ENCODE peak calls at places on chromosomes 13 and 19, in four cellular contexts. U, V, N and B are unnamed samples. For H3K36me3 and H3K4me1, the result is how much of the 10 kb centered on the place peaks cover.

GRCh38 chr13:82847595-82847994 is 1034.7 kb downstream of the SLITRK1 start:
- DNase-seq in U (peak), V (no peak), N (no peak), B (no peak)

GRCh38 chr13:112248406-112248760 is 127.8 kb upstream of the SPACA7 start:
- DNase-seq in V (no peak), U (no peak), N (no peak), B (no peak)

GRCh38 chr13:40102854-40103253 is 447.4 kb downstream of the COG6 start:
- DNase-seq in N (no peak), V (no peak), U (no peak), B (peak)

GRCh38 chr19:54102421-54103169 is at the start of gene NDUFA3:
- DNase-seq in N (peak), V (peak), U (peak), B (peak)

GRCh38 chr19:54312011-54312410 is 955 bp downstream of the LILRA5 start:
- DNase-seq in V (no peak), U (no peak), N (no peak), B (no peak)

GRCh38 chr19:13076787-13077186 is 25.9 kb downstream of the LYL1 start:
- DNase-seq in U (no peak), V (no peak), N (no peak), B (no peak)

GRCh38 chr13:21100994-21101757 is 39.8 kb upstream of the LATS2 start:
- DNase-seq in V (no peak), N (no peak), U (no peak), B (no peak)

GRCh38 chr19:56066152-56067023 is 54.7 kb downstream of the ZNF787 start:
- DNase-seq in N (peak), V (peak), U (peak), B (peak)

GRCh38 chr13:33380487-33381079 is 95.0 kb upstream of the STARD13 start:
- DNase-seq in V (no peak), U (peak), N (no peak), B (no peak)

GRCh38 chr19:43747557-43748204 is 7.1 kb downstream of the SMG9 start:
- DNase-seq in N (no peak), V (no peak), U (no peak), B (no peak)

GRCh38 chr19:43749898-43750297 is 4.9 kb downstream of the SMG9 start:
- DNase-seq in U (no peak), N (no peak), V (no peak), B (no peak)

GRCh38 chr19:43749152-43749551 is 5.6 kb downstream of the SMG9 start:
- DNase-seq in N (no peak), V (no peak), U (no peak), B (no peak)

GRCh38 chr19:43748205-43748594 is 6.6 kb downstream of the SMG9 start:
- DNase-seq in N (no peak), V (no peak), U (no peak), B (no peak)

GRCh38 chr19:43748685-43749084 is 6.1 kb downstream of the SMG9 start:
- DNase-seq in U (no peak), V (no peak), N (no peak), B (no peak)
- H3K36me3 ChIP-seq in U (under half), V (under half), N (half or more), B (under half)

GRCh38 chr19:46489445-46490272 is 6.0 kb downstream of the PNMA8B start:
- DNase-seq in V (no peak), N (peak), U (peak), B (no peak)
- TF ChIP-seq CTCF in V (no peak), N (peak), U (peak), B (no peak)

DNA sequence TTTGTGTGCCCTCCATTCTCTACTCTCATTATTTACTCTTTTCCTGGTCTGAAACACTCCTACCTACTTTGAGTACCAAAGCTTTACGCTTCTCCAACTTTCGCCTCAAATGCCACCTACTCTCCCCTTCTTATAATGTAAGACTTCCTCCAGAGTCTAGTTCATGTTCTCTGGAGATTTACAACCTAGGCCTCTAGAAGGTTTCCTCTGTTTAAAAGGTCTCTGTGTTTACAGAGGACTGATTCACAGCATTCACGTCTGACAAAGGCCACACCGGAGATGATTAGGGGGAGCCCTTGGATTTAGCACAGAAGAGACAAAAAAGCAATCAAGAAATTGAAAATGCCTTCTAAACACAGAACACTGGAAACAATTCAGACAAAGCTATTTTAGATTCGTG is 302.0 kb downstream of the KLF12 start:
- DNase-seq in V (no peak), U (no peak), N (no peak), B (no peak)
- H3K4me1 ChIP-seq in V (under half), U (under half), N (under half), B (under half)

GRCh38 chr19:16531380-16531669 is 10.9 kb downstream of the CHERP start:
- DNase-seq in V (no peak), U (no peak), N (no peak), B (no peak)

GRCh38 chr19:16530540-16531379 is 11.5 kb downstream of the CHERP start:
- DNase-seq in V (no peak), U (no peak), N (no peak), B (no peak)

GRCh38 chr19:16527334-16527935 is 14.8 kb downstream of the CHERP start:
- DNase-seq in U (no peak), V (no peak), N (no peak), B (no peak)

GRCh38 chr19:16527971-16528521 is 14.2 kb downstream of the CHERP start:
- DNase-seq in U (peak), V (peak), N (peak), B (peak)

DNA sequence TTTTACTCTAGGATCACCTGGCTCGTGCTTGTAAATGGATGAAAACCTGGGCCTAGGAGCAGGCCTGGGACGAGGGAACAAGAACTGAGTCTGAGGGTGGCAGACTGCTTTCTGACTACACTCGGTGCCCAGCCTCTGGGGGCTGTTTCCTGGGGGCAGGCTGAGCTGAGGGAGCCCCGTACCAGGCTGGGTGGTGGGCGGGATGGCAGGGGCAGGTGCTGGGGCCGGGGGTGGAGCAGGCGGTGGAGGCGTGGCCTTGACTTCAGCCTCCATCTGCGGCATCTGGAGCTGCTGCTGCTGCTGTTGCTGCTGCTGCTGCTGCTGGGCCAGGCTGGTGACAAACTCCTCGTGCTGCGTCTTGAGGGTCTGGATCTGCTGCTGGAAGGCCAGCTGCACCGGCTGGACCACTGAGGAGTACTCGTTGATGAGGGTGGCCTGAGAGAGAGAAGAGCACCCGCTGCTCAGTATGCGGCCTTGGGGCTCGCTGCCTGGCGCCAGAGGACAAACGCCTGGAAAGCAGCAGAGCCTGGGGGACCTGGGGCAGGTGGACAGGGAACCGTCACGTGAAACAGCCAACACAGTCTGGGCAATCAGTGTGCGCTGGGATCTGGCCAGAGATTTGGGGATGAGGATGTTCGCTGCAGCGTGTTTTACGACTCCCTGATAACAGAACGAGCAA is 12.6 kb downstream of the CHERP start:
- DNase-seq in V (no peak), U (no peak), N (no peak), B (no peak)
- H3K36me3 ChIP-seq in V (under half), U (under half), N (half or more), B (half or more)

GRCh38 chr19:18322318-18322758 is 538 bp downstream of the LSM4 start:
- DNase-seq in V (peak), N (peak), U (peak), B (no peak)
- TF ChIP-seq CTCF in V (no peak), N (peak), U (peak), B (no peak)

GRCh38 chr19:57803265-57803593 is 11.5 kb downstream of the ZNF552 start:
- DNase-seq in V (no peak), N (no peak), U (peak), B (no peak)

GRCh38 chr19:57807541-57807940 is 7.2 kb downstream of the ZNF552 start:
- DNase-seq in U (no peak), V (no peak), N (no peak), B (no peak)

GRCh38 chr19:57800696-57801095 is 14.0 kb downstream of the ZNF552 start:
- DNase-seq in U (peak), N (no peak), V (no peak), B (no peak)

GRCh38 chr19:57803594-57804325 is 11.0 kb downstream of the ZNF552 start:
- DNase-seq in U (peak), V (peak), N (no peak), B (peak)

DNA sequence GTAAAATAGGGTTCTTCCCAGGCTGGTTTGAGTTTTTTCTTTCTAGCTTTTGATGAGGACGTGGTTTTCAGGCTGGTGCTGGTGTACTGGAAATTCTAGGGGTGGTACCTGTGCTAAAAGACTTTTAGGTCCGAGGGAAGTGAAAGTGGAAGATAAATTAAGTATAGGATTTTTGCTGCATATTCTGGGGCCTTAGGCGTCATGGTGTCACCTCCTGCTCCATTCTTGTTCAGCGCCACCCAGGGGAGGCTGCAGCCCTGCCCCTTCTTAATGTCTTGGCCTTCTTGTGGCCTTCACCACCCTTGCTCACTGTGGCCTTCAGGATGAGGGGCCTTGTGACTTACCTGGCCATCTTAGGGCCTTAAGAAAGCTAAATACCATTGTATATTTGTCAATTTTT is 12.4 kb downstream of the ZNF552 start:
- DNase-seq in N (no peak), V (no peak), U (peak), B (no peak)
- H3K4me1 ChIP-seq in N (under half), V (under half), U (under half), B (under half)

DNA sequence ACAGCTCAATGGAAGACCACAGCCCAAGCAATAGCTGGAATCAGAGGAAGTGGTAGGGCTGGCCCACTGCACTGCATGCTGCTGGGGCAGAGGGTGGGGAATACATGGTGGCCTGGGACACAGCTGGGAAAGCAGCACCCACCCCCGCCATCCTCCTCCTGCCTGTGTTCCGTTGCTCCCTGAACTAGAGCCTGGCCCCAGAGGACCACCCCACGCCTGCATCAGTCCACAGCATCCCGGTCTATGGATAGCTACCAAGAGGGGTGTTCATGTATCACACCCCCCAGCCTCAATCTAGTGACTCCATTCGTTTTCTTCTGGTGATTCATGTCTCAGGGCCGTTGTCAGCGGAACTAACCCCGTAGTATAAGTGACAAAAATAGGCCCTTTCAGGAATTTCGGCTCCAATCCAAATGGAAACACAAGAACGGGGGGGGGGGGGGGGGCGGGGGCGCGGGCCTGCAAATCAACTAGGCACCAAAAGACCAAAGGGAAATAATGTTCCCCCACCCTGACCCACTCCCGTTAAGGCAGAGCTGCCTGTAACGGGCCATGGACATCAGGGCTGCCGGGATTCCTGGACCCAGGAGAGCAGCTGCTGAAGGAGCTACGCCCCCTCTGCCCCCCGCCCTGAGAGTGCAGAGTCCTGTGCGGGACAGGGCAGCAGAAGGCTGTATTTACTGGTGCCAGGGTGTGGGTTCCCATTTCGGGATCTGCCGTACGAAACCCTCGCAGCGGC is 18.9 kb upstream of the EPHX3 start:
- DNase-seq in N (no peak), U (no peak), V (no peak), B (no peak)
- H3K36me3 ChIP-seq in N (half or more), U (under half), V (under half), B (half or more)

GRCh38 chr13:71677114-71677513 is 189.9 kb downstream of the DACH1 start:
- DNase-seq in N (no peak), U (no peak), V (no peak), B (no peak)

GRCh38 chr13:71674776-71675352 is 192.1 kb downstream of the DACH1 start:
- DNase-seq in U (peak), N (no peak), V (no peak), B (no peak)

DNA sequence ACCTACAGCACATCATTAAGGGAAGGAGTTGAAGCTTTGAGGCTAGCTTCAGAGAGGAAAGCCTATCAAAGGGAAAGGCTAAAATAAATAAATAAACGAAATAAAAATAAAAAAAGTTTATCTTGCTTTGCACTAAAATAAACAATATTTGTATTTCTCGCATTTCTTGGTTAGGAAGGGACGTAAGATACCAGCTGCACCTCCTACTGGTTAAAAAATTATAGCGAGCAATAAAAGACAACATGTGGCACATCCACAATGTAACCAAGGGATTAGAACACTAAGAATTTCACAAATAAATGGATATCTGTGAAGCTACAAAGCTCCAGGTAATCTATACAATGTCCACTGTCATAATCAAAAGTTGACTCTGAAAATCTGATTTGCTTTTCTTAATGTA is 194.5 kb downstream of the DACH1 start:
- DNase-seq in N (no peak), V (no peak), U (peak), B (no peak)
- TF ChIP-seq CTCF in N (peak), V (no peak), U (peak), B (no peak)

DNA sequence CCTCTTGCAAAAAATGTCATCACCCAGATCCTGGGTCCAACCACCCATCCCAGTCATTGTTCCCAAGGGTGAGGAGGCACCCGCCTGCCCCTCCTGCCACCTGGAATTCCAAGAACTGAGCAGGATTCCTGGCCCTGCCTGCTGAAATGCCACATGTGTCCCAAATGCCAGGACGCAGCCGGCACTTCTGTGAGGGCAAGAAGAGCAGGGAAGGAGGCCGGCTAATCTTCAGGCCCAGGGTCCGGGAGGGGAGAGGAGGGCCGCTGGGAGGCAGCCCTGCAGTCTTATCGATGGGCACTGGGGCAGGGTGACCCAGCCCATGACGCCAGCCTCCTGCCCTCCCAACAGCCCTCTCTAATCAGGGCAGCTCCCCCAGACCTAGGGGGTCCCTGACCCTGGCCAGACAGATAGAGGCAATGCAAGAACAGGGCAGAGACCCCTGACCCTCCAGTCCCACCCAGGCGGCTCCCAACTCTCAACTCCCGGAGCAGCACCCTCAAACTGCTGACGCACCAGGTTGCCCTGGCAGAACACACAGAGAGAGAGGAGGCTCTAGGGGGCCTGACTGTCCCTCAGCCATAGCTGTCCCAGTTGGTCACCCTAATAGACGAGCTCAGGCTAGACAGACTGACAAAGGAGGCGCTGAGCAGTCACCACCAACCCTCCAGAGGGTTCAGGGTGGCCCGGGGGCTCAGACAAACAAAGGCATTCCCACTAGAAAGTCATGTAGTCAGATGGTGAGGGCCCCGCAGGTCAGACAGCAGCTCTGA is 1.5 kb downstream of the MFSD12 start:
- DNase-seq in V (no peak), U (no peak), N (no peak), B (no peak)
- H3K4me1 ChIP-seq in V (under half), U (under half), N (under half), B (under half)